ENCODE peak calls at places on chromosome 6, in six cellular contexts. A is D341Med, B is NCI-H524, X is iPS-NIHi11, K is SK-MEL-5, E is NCI-H1092 treated with DMSO at 0.1 percent for 48 hours. L is an unnamed sample.
A peak's percentile ranks its signal among the peaks of the same experiment; 100 is the strongest.

GRCh38 chr6:137787016-137787415 is 80.0 kb upstream of the TNFAIP3 start:
- DNase-seq in A (no peak), B (no peak), X (no peak), K (no peak), E (no peak), L (no peak)

GRCh38 chr6:20870493-20870892 is 336.2 kb downstream of the CDKAL1 start:
- DNase-seq in A (no peak), B (no peak), X (no peak), K (no peak), E (no peak), L (no peak)

GRCh38 chr6:163820171-163820570 is 405.7 kb downstream of the QKI start:
- DNase-seq in A (no peak), B (no peak), X (no peak), K (no peak), E (no peak), L (no peak)

GRCh38 chr6:131007286-131007685 is 55.8 kb downstream of the EPB41L2 start:
- DNase-seq in A (no peak), B (no peak), X (no peak), K (no peak), E (no peak), L (no peak)

GRCh38 chr6:44682280-44682679 is 294.8 kb downstream of the CDC5L start:
- DNase-seq in A (no peak), B (no peak), X (no peak), K (no peak), E (no peak), L (no peak)

GRCh38 chr6:35146453-35146852 is 5.3 kb upstream of the TCP11 start:
- DNase-seq in A (peak; percentile 79), B (peak; percentile 29), X (peak; percentile 47), K (peak; percentile 77), E (peak; percentile 23), L (no peak)

GRCh38 chr6:82030761-82031160 is 216.8 kb downstream of the IBTK start:
- DNase-seq in A (no peak), B (no peak), X (no peak), K (peak; percentile 89), E (no peak), L (no peak)

GRCh38 chr6:28953039-28953872 is 29.5 kb upstream of the TRIM27 start:
- DNase-seq in A (peak; percentile 71), B (peak; percentile 60), X (peak; percentile 50), K (peak; percentile 77), E (peak; percentile 41), L (no peak)

GRCh38 chr6:8539446-8539845 is 104.1 kb upstream of the SLC35B3 start:
- DNase-seq in A (no peak), B (no peak), X (peak; percentile 13), K (peak; percentile 76), E (peak; percentile 2), L (no peak)

GRCh38 chr6:46899636-46900035 is 22.1 kb downstream of the ADGRF5 start:
- DNase-seq in A (no peak), B (no peak), X (no peak), K (no peak), E (no peak), L (no peak)

L was measured in RWPE2.